ENCODE peak calls at places on chromosomes 11 and 22, in eight cellular contexts. Q is endothelial cell; L is EL; H is activated CD4-positive, alpha-beta T cell treated with anti-CD3 and anti-CD28 coated beads, Interleukin-2, amount 10 ng/mL, durations not matched to agents 7 days and 5 days; K is fibroblast of lung; M is GM04504; F is RCC 7860; C is naive thymus-derived CD8-positive, alpha-beta T cell. O is an unnamed sample.

GRCh38 chr11:3004481-3004880 is 12.4 kb upstream of the NAP1L4 start:
- DNase-seq in Q (no peak), L (no peak), H (no peak), K (no peak), M (no peak), F (no peak), C (no peak), O (no peak)

GRCh38 chr11:16924826-16925494 is 89.3 kb downstream of the PLEKHA7 start:
- DNase-seq in Q (peak; percentile 27), L (peak; percentile 47), H (no peak), K (peak; percentile 47), M (peak; percentile 6), F (peak; percentile 75), C (no peak), O (no peak)

GRCh38 chr11:15969701-15970329 is 386.5 kb downstream of the SOX6 start:
- DNase-seq in Q (no peak), L (peak; percentile 45), H (no peak), K (peak; percentile 82), M (peak; percentile 64), F (no peak), C (no peak), O (no peak)

GRCh38 chr22:44424131-44424711 is 73.8 kb downstream of the RTL6 start:
- DNase-seq in Q (no peak), L (no peak), H (no peak), K (no peak), M (no peak), F (no peak), C (no peak), O (no peak)

GRCh38 chr11:92651159-92651558 is 318.3 kb upstream of the MTNR1B start:
- DNase-seq in Q (no peak), L (no peak), H (no peak), K (no peak), M (no peak), F (no peak), C (no peak), O (no peak)

GRCh38 chr22:24965822-24966626 is 13.5 kb downstream of the KIAA1671 start:
- DNase-seq in Q (no peak), L (no peak), H (no peak), K (no peak), M (no peak), F (no peak), C (no peak), O (no peak)

GRCh38 chr11:46391578-46392420 is at the start of gene CHRM4:
- DNase-seq in Q (peak; percentile 64), L (peak; percentile 67), H (no peak), K (peak; percentile 32), M (no peak), F (no peak), C (no peak), O (no peak)

GRCh38 chr11:81394324-81394723 is 1339.3 kb downstream of the FAM181B start:
- DNase-seq in Q (no peak), L (no peak), H (no peak), K (no peak), M (no peak), F (no peak), C (no peak), O (no peak)

O was measured in KG1.